ENCODE peak calls at places on chromosome 4, in eight cellular contexts. One of them, this sample, is unnamed.

GRCh38 chr4:174012135-174012923 is 271.1 kb downstream of the FBXO8 start:
- DNase-seq in hepatic stellate cell: no peak
- DNase-seq in NB4: no peak
- DNase-seq in T-helper 17 cell: no peak
- DNase-seq in activated T-helper 2 cell treated with anti-CD3 and anti-CD28 coated beads, Interferon-gamma antibody, Interleukin-2, Interleukin-4, amounts not matched to agents 10 μg/mL and 5 μg/mL and 100 μg/mL, durations not matched to agents 14 hours and 24 hours and 36 hours: no peak
- DNase-seq in stimulated activated CD4-positive, alpha-beta T cell treated with anti-CD3 and anti-CD28 coated beads, Interleukin-4, amount 100 ng/mL, for 24 hours: no peak
- DNase-seq in CD8-positive, alpha-beta T cell: no peak
- DNase-seq in T-helper 2 cell: no peak
- DNase-seq in this sample: no peak

GRCh38 chr4:20017035-20017434 is 234.7 kb upstream of the SLIT2 start:
- DNase-seq in hepatic stellate cell: peak; percentile 10
- DNase-seq in NB4: no peak
- DNase-seq in T-helper 17 cell: no peak
- DNase-seq in activated T-helper 2 cell treated with anti-CD3 and anti-CD28 coated beads, Interferon-gamma antibody, Interleukin-2, Interleukin-4, amounts not matched to agents 10 μg/mL and 5 μg/mL and 100 μg/mL, durations not matched to agents 14 hours and 24 hours and 36 hours: no peak
- DNase-seq in stimulated activated CD4-positive, alpha-beta T cell treated with anti-CD3 and anti-CD28 coated beads, Interleukin-4, amount 100 ng/mL, for 24 hours: no peak
- DNase-seq in CD8-positive, alpha-beta T cell: no peak
- DNase-seq in T-helper 2 cell: no peak
- DNase-seq in this sample: no peak

GRCh38 chr4:37008199-37008598 is 236.3 kb upstream of the NWD2 start:
- DNase-seq in hepatic stellate cell: no peak
- DNase-seq in NB4: no peak
- DNase-seq in T-helper 17 cell: no peak
- DNase-seq in activated T-helper 2 cell treated with anti-CD3 and anti-CD28 coated beads, Interferon-gamma antibody, Interleukin-2, Interleukin-4, amounts not matched to agents 10 μg/mL and 5 μg/mL and 100 μg/mL, durations not matched to agents 14 hours and 24 hours and 36 hours: no peak
- DNase-seq in stimulated activated CD4-positive, alpha-beta T cell treated with anti-CD3 and anti-CD28 coated beads, Interleukin-4, amount 100 ng/mL, for 24 hours: no peak
- DNase-seq in CD8-positive, alpha-beta T cell: no peak
- DNase-seq in T-helper 2 cell: no peak
- DNase-seq in this sample: no peak

GRCh38 chr4:143195581-143195980 is 10.9 kb downstream of the USP38 start:
- DNase-seq in hepatic stellate cell: no peak
- DNase-seq in NB4: no peak
- DNase-seq in T-helper 17 cell: no peak
- DNase-seq in activated T-helper 2 cell treated with anti-CD3 and anti-CD28 coated beads, Interferon-gamma antibody, Interleukin-2, Interleukin-4, amounts not matched to agents 10 μg/mL and 5 μg/mL and 100 μg/mL, durations not matched to agents 14 hours and 24 hours and 36 hours: no peak
- DNase-seq in stimulated activated CD4-positive, alpha-beta T cell treated with anti-CD3 and anti-CD28 coated beads, Interleukin-4, amount 100 ng/mL, for 24 hours: no peak
- DNase-seq in CD8-positive, alpha-beta T cell: no peak
- DNase-seq in T-helper 2 cell: no peak
- DNase-seq in this sample: no peak

GRCh38 chr4:101977096-101977495 is 186.6 kb downstream of the BANK1 start:
- DNase-seq in hepatic stellate cell: no peak
- DNase-seq in NB4: no peak
- DNase-seq in T-helper 17 cell: no peak
- DNase-seq in activated T-helper 2 cell treated with anti-CD3 and anti-CD28 coated beads, Interferon-gamma antibody, Interleukin-2, Interleukin-4, amounts not matched to agents 10 μg/mL and 5 μg/mL and 100 μg/mL, durations not matched to agents 14 hours and 24 hours and 36 hours: no peak
- DNase-seq in stimulated activated CD4-positive, alpha-beta T cell treated with anti-CD3 and anti-CD28 coated beads, Interleukin-4, amount 100 ng/mL, for 24 hours: no peak
- DNase-seq in CD8-positive, alpha-beta T cell: no peak
- DNase-seq in T-helper 2 cell: no peak
- DNase-seq in this sample: no peak

GRCh38 chr4:6225469-6225868 is 25.1 kb upstream of the JAKMIP1 start:
- DNase-seq in hepatic stellate cell: no peak
- DNase-seq in NB4: peak; percentile 46
- DNase-seq in T-helper 17 cell: no peak
- DNase-seq in activated T-helper 2 cell treated with anti-CD3 and anti-CD28 coated beads, Interferon-gamma antibody, Interleukin-2, Interleukin-4, amounts not matched to agents 10 μg/mL and 5 μg/mL and 100 μg/mL, durations not matched to agents 14 hours and 24 hours and 36 hours: no peak
- DNase-seq in stimulated activated CD4-positive, alpha-beta T cell treated with anti-CD3 and anti-CD28 coated beads, Interleukin-4, amount 100 ng/mL, for 24 hours: no peak
- DNase-seq in CD8-positive, alpha-beta T cell: no peak
- DNase-seq in T-helper 2 cell: no peak
- DNase-seq in this sample: peak; percentile 45

GRCh38 chr4:54547299-54548097 is 110.3 kb upstream of the KIT start:
- DNase-seq in hepatic stellate cell: no peak
- DNase-seq in NB4: no peak
- DNase-seq in T-helper 17 cell: no peak
- DNase-seq in activated T-helper 2 cell treated with anti-CD3 and anti-CD28 coated beads, Interferon-gamma antibody, Interleukin-2, Interleukin-4, amounts not matched to agents 10 μg/mL and 5 μg/mL and 100 μg/mL, durations not matched to agents 14 hours and 24 hours and 36 hours: peak; percentile 23
- DNase-seq in stimulated activated CD4-positive, alpha-beta T cell treated with anti-CD3 and anti-CD28 coated beads, Interleukin-4, amount 100 ng/mL, for 24 hours: no peak
- DNase-seq in CD8-positive, alpha-beta T cell: no peak
- DNase-seq in T-helper 2 cell: no peak
- DNase-seq in this sample: no peak

GRCh38 chr4:40185830-40186664 is 10.8 kb upstream of the RHOH start:
- DNase-seq in hepatic stellate cell: no peak
- DNase-seq in NB4: peak; percentile 81
- DNase-seq in T-helper 17 cell: no peak
- DNase-seq in activated T-helper 2 cell treated with anti-CD3 and anti-CD28 coated beads, Interferon-gamma antibody, Interleukin-2, Interleukin-4, amounts not matched to agents 10 μg/mL and 5 μg/mL and 100 μg/mL, durations not matched to agents 14 hours and 24 hours and 36 hours: no peak
- DNase-seq in stimulated activated CD4-positive, alpha-beta T cell treated with anti-CD3 and anti-CD28 coated beads, Interleukin-4, amount 100 ng/mL, for 24 hours: no peak
- DNase-seq in CD8-positive, alpha-beta T cell: no peak
- DNase-seq in T-helper 2 cell: no peak
- DNase-seq in this sample: no peak

GRCh38 chr4:14059006-14059405 is 431.5 kb upstream of the BOD1L1 start:
- DNase-seq in hepatic stellate cell: no peak
- DNase-seq in NB4: no peak
- DNase-seq in T-helper 17 cell: no peak
- DNase-seq in activated T-helper 2 cell treated with anti-CD3 and anti-CD28 coated beads, Interferon-gamma antibody, Interleukin-2, Interleukin-4, amounts not matched to agents 10 μg/mL and 5 μg/mL and 100 μg/mL, durations not matched to agents 14 hours and 24 hours and 36 hours: no peak
- DNase-seq in stimulated activated CD4-positive, alpha-beta T cell treated with anti-CD3 and anti-CD28 coated beads, Interleukin-4, amount 100 ng/mL, for 24 hours: no peak
- DNase-seq in CD8-positive, alpha-beta T cell: no peak
- DNase-seq in T-helper 2 cell: no peak
- DNase-seq in this sample: no peak

GRCh38 chr4:110196871-110197420 is 1.5 kb downstream of the ELOVL6 start:
- DNase-seq in hepatic stellate cell: peak; percentile 47
- DNase-seq in NB4: peak; percentile 75
- DNase-seq in T-helper 17 cell: no peak
- DNase-seq in activated T-helper 2 cell treated with anti-CD3 and anti-CD28 coated beads, Interferon-gamma antibody, Interleukin-2, Interleukin-4, amounts not matched to agents 10 μg/mL and 5 μg/mL and 100 μg/mL, durations not matched to agents 14 hours and 24 hours and 36 hours: no peak
- DNase-seq in stimulated activated CD4-positive, alpha-beta T cell treated with anti-CD3 and anti-CD28 coated beads, Interleukin-4, amount 100 ng/mL, for 24 hours: peak; percentile 61
- DNase-seq in CD8-positive, alpha-beta T cell: peak; percentile 61
- DNase-seq in T-helper 2 cell: peak; percentile 24
- DNase-seq in this sample: peak; percentile 72

GRCh38 chr4:113733685-113734084 is 27.9 kb downstream of the CAMK2D start:
- DNase-seq in hepatic stellate cell: no peak
- DNase-seq in NB4: no peak
- DNase-seq in T-helper 17 cell: no peak
- DNase-seq in activated T-helper 2 cell treated with anti-CD3 and anti-CD28 coated beads, Interferon-gamma antibody, Interleukin-2, Interleukin-4, amounts not matched to agents 10 μg/mL and 5 μg/mL and 100 μg/mL, durations not matched to agents 14 hours and 24 hours and 36 hours: no peak
- DNase-seq in stimulated activated CD4-positive, alpha-beta T cell treated with anti-CD3 and anti-CD28 coated beads, Interleukin-4, amount 100 ng/mL, for 24 hours: no peak
- DNase-seq in CD8-positive, alpha-beta T cell: no peak
- DNase-seq in T-helper 2 cell: no peak
- DNase-seq in this sample: no peak

GRCh38 chr4:145938618-145939177 is at the start of gene ZNF827:
- DNase-seq in hepatic stellate cell: peak; percentile 31
- DNase-seq in NB4: peak; percentile 24
- DNase-seq in T-helper 17 cell: peak; percentile 27
- DNase-seq in activated T-helper 2 cell treated with anti-CD3 and anti-CD28 coated beads, Interferon-gamma antibody, Interleukin-2, Interleukin-4, amounts not matched to agents 10 μg/mL and 5 μg/mL and 100 μg/mL, durations not matched to agents 14 hours and 24 hours and 36 hours: peak; percentile 65
- DNase-seq in stimulated activated CD4-positive, alpha-beta T cell treated with anti-CD3 and anti-CD28 coated beads, Interleukin-4, amount 100 ng/mL, for 24 hours: peak; percentile 60
- DNase-seq in CD8-positive, alpha-beta T cell: peak; percentile 69
- DNase-seq in T-helper 2 cell: peak; percentile 31
- DNase-seq in this sample: peak; percentile 76

GRCh38 chr4:175253184-175253902 is 335.2 kb downstream of the ADAM29 start:
- DNase-seq in hepatic stellate cell: peak; percentile 5
- DNase-seq in NB4: peak; percentile 15
- DNase-seq in T-helper 17 cell: no peak
- DNase-seq in activated T-helper 2 cell treated with anti-CD3 and anti-CD28 coated beads, Interferon-gamma antibody, Interleukin-2, Interleukin-4, amounts not matched to agents 10 μg/mL and 5 μg/mL and 100 μg/mL, durations not matched to agents 14 hours and 24 hours and 36 hours: no peak
- DNase-seq in stimulated activated CD4-positive, alpha-beta T cell treated with anti-CD3 and anti-CD28 coated beads, Interleukin-4, amount 100 ng/mL, for 24 hours: no peak
- DNase-seq in CD8-positive, alpha-beta T cell: no peak
- DNase-seq in T-helper 2 cell: no peak
- DNase-seq in this sample: no peak

GRCh38 chr4:164188236-164188635 is 565.7 kb upstream of the SMIM31 start:
- DNase-seq in hepatic stellate cell: no peak
- DNase-seq in NB4: no peak
- DNase-seq in T-helper 17 cell: no peak
- DNase-seq in activated T-helper 2 cell treated with anti-CD3 and anti-CD28 coated beads, Interferon-gamma antibody, Interleukin-2, Interleukin-4, amounts not matched to agents 10 μg/mL and 5 μg/mL and 100 μg/mL, durations not matched to agents 14 hours and 24 hours and 36 hours: no peak
- DNase-seq in stimulated activated CD4-positive, alpha-beta T cell treated with anti-CD3 and anti-CD28 coated beads, Interleukin-4, amount 100 ng/mL, for 24 hours: no peak
- DNase-seq in CD8-positive, alpha-beta T cell: no peak
- DNase-seq in T-helper 2 cell: no peak
- DNase-seq in this sample: no peak

GRCh38 chr4:1795304-1796195 is 2.5 kb downstream of the FGFR3 start:
- DNase-seq in hepatic stellate cell: no peak
- DNase-seq in NB4: peak; percentile 34
- DNase-seq in T-helper 17 cell: no peak
- DNase-seq in activated T-helper 2 cell treated with anti-CD3 and anti-CD28 coated beads, Interferon-gamma antibody, Interleukin-2, Interleukin-4, amounts not matched to agents 10 μg/mL and 5 μg/mL and 100 μg/mL, durations not matched to agents 14 hours and 24 hours and 36 hours: no peak
- DNase-seq in stimulated activated CD4-positive, alpha-beta T cell treated with anti-CD3 and anti-CD28 coated beads, Interleukin-4, amount 100 ng/mL, for 24 hours: no peak
- DNase-seq in CD8-positive, alpha-beta T cell: no peak
- DNase-seq in T-helper 2 cell: no peak
- DNase-seq in this sample: no peak

GRCh38 chr4:23717528-23718248 is 172.2 kb downstream of the PPARGC1A start:
- DNase-seq in hepatic stellate cell: peak; percentile 45
- DNase-seq in NB4: peak; percentile 41
- DNase-seq in T-helper 17 cell: no peak
- DNase-seq in activated T-helper 2 cell treated with anti-CD3 and anti-CD28 coated beads, Interferon-gamma antibody, Interleukin-2, Interleukin-4, amounts not matched to agents 10 μg/mL and 5 μg/mL and 100 μg/mL, durations not matched to agents 14 hours and 24 hours and 36 hours: no peak
- DNase-seq in stimulated activated CD4-positive, alpha-beta T cell treated with anti-CD3 and anti-CD28 coated beads, Interleukin-4, amount 100 ng/mL, for 24 hours: no peak
- DNase-seq in CD8-positive, alpha-beta T cell: no peak
- DNase-seq in T-helper 2 cell: no peak
- DNase-seq in this sample: no peak

GRCh38 chr4:153850525-153851280 is 61.8 kb upstream of the SFRP2 start:
- DNase-seq in hepatic stellate cell: no peak
- DNase-seq in NB4: no peak
- DNase-seq in T-helper 17 cell: no peak
- DNase-seq in activated T-helper 2 cell treated with anti-CD3 and anti-CD28 coated beads, Interferon-gamma antibody, Interleukin-2, Interleukin-4, amounts not matched to agents 10 μg/mL and 5 μg/mL and 100 μg/mL, durations not matched to agents 14 hours and 24 hours and 36 hours: no peak
- DNase-seq in stimulated activated CD4-positive, alpha-beta T cell treated with anti-CD3 and anti-CD28 coated beads, Interleukin-4, amount 100 ng/mL, for 24 hours: no peak
- DNase-seq in CD8-positive, alpha-beta T cell: no peak
- DNase-seq in T-helper 2 cell: no peak
- DNase-seq in this sample: no peak

GRCh38 chr4:1447676-1448588 is 41.7 kb upstream of the NKX1-1 start:
- DNase-seq in hepatic stellate cell: no peak
- DNase-seq in NB4: no peak
- DNase-seq in T-helper 17 cell: no peak
- DNase-seq in activated T-helper 2 cell treated with anti-CD3 and anti-CD28 coated beads, Interferon-gamma antibody, Interleukin-2, Interleukin-4, amounts not matched to agents 10 μg/mL and 5 μg/mL and 100 μg/mL, durations not matched to agents 14 hours and 24 hours and 36 hours: no peak
- DNase-seq in stimulated activated CD4-positive, alpha-beta T cell treated with anti-CD3 and anti-CD28 coated beads, Interleukin-4, amount 100 ng/mL, for 24 hours: no peak
- DNase-seq in CD8-positive, alpha-beta T cell: no peak
- DNase-seq in T-helper 2 cell: no peak
- DNase-seq in this sample: no peak

GRCh38 chr4:150308824-150309472 is 230.7 kb downstream of the DCLK2 start:
- DNase-seq in hepatic stellate cell: no peak
- DNase-seq in NB4: no peak
- DNase-seq in T-helper 17 cell: no peak
- DNase-seq in activated T-helper 2 cell treated with anti-CD3 and anti-CD28 coated beads, Interferon-gamma antibody, Interleukin-2, Interleukin-4, amounts not matched to agents 10 μg/mL and 5 μg/mL and 100 μg/mL, durations not matched to agents 14 hours and 24 hours and 36 hours: no peak
- DNase-seq in stimulated activated CD4-positive, alpha-beta T cell treated with anti-CD3 and anti-CD28 coated beads, Interleukin-4, amount 100 ng/mL, for 24 hours: no peak
- DNase-seq in CD8-positive, alpha-beta T cell: no peak
- DNase-seq in T-helper 2 cell: no peak
- DNase-seq in this sample: no peak

GRCh38 chr4:9880411-9881197 is 99.2 kb downstream of the DRD5 start:
- DNase-seq in hepatic stellate cell: no peak
- DNase-seq in NB4: no peak
- DNase-seq in T-helper 17 cell: no peak
- DNase-seq in activated T-helper 2 cell treated with anti-CD3 and anti-CD28 coated beads, Interferon-gamma antibody, Interleukin-2, Interleukin-4, amounts not matched to agents 10 μg/mL and 5 μg/mL and 100 μg/mL, durations not matched to agents 14 hours and 24 hours and 36 hours: no peak
- DNase-seq in stimulated activated CD4-positive, alpha-beta T cell treated with anti-CD3 and anti-CD28 coated beads, Interleukin-4, amount 100 ng/mL, for 24 hours: no peak
- DNase-seq in CD8-positive, alpha-beta T cell: no peak
- DNase-seq in T-helper 2 cell: no peak
- DNase-seq in this sample: no peak

GRCh38 chr4:124937993-124938392 is 225.5 kb upstream of the ANKRD50 start:
- DNase-seq in hepatic stellate cell: no peak
- DNase-seq in NB4: no peak
- DNase-seq in T-helper 17 cell: no peak
- DNase-seq in activated T-helper 2 cell treated with anti-CD3 and anti-CD28 coated beads, Interferon-gamma antibody, Interleukin-2, Interleukin-4, amounts not matched to agents 10 μg/mL and 5 μg/mL and 100 μg/mL, durations not matched to agents 14 hours and 24 hours and 36 hours: no peak
- DNase-seq in stimulated activated CD4-positive, alpha-beta T cell treated with anti-CD3 and anti-CD28 coated beads, Interleukin-4, amount 100 ng/mL, for 24 hours: no peak
- DNase-seq in CD8-positive, alpha-beta T cell: no peak
- DNase-seq in T-helper 2 cell: no peak
- DNase-seq in this sample: no peak

GRCh38 chr4:145954924-145955339 is 16.3 kb upstream of the ZNF827 start:
- DNase-seq in hepatic stellate cell: no peak
- DNase-seq in NB4: peak; percentile 11
- DNase-seq in T-helper 17 cell: no peak
- DNase-seq in activated T-helper 2 cell treated with anti-CD3 and anti-CD28 coated beads, Interferon-gamma antibody, Interleukin-2, Interleukin-4, amounts not matched to agents 10 μg/mL and 5 μg/mL and 100 μg/mL, durations not matched to agents 14 hours and 24 hours and 36 hours: no peak
- DNase-seq in stimulated activated CD4-positive, alpha-beta T cell treated with anti-CD3 and anti-CD28 coated beads, Interleukin-4, amount 100 ng/mL, for 24 hours: no peak
- DNase-seq in CD8-positive, alpha-beta T cell: no peak
- DNase-seq in T-helper 2 cell: no peak
- DNase-seq in this sample: no peak

GRCh38 chr4:991451-992296 is 1.5 kb downstream of the SLC26A1 start:
- DNase-seq in hepatic stellate cell: no peak
- DNase-seq in NB4: no peak
- DNase-seq in T-helper 17 cell: peak; percentile 8
- DNase-seq in activated T-helper 2 cell treated with anti-CD3 and anti-CD28 coated beads, Interferon-gamma antibody, Interleukin-2, Interleukin-4, amounts not matched to agents 10 μg/mL and 5 μg/mL and 100 μg/mL, durations not matched to agents 14 hours and 24 hours and 36 hours: no peak
- DNase-seq in stimulated activated CD4-positive, alpha-beta T cell treated with anti-CD3 and anti-CD28 coated beads, Interleukin-4, amount 100 ng/mL, for 24 hours: no peak
- DNase-seq in CD8-positive, alpha-beta T cell: no peak
- DNase-seq in T-helper 2 cell: no peak
- DNase-seq in this sample: no peak

GRCh38 chr4:8097721-8098345 is 60.8 kb downstream of the ABLIM2 start:
- DNase-seq in hepatic stellate cell: no peak
- DNase-seq in NB4: no peak
- DNase-seq in T-helper 17 cell: no peak
- DNase-seq in activated T-helper 2 cell treated with anti-CD3 and anti-CD28 coated beads, Interferon-gamma antibody, Interleukin-2, Interleukin-4, amounts not matched to agents 10 μg/mL and 5 μg/mL and 100 μg/mL, durations not matched to agents 14 hours and 24 hours and 36 hours: no peak
- DNase-seq in stimulated activated CD4-positive, alpha-beta T cell treated with anti-CD3 and anti-CD28 coated beads, Interleukin-4, amount 100 ng/mL, for 24 hours: no peak
- DNase-seq in CD8-positive, alpha-beta T cell: no peak
- DNase-seq in T-helper 2 cell: no peak
- DNase-seq in this sample: no peak

This sample was measured in activated CD4-positive, alpha-beta memory T cell treated with anti-CD3 and anti-CD28 coated beads, Interleukin-2, amount 10 ng/mL, durations not matched to agents 7 days and 5 days.